ENCODE peak calls at places on chromosome 10, in six cellular contexts. P is K562, O is SK-N-SH, F is GM12878, I is H1, X is HepG2. Z is an unnamed sample. For H3K4me1, the result is how much of the 10 kb centered on the place peaks cover.

GRCh38 chr10:96271017-96271815 is at the start of gene BLNK:
- DNase-seq in I (no peak), F (peak), O (no peak), X (no peak), P (no peak), Z (no peak)

GRCh38 chr10:114100848-114101741 is 57.4 kb downstream of the ADRB1 start:
- DNase-seq in F (no peak), P (no peak), O (peak), I (peak), X (no peak), Z (no peak)

GRCh38 chr10:117860823-117861222 is 185.9 kb downstream of the RAB11FIP2 start:
- DNase-seq in X (peak), O (peak), F (no peak), P (peak), I (no peak), Z (peak)

GRCh38 chr10:95273393-95274312 is 17.1 kb downstream of the PDLIM1 start:
- DNase-seq in P (no peak), X (peak), I (peak), F (no peak), O (no peak), Z (no peak)

GRCh38 chr10:102230861-102231356 is 4.8 kb downstream of the ELOVL3 start:
- DNase-seq in P (peak), F (no peak), I (peak), O (peak), X (no peak), Z (peak)

GRCh38 chr10:80504897-80505465 is 32.7 kb upstream of the SH2D4B start:
- DNase-seq in X (no peak), O (no peak), I (no peak), P (no peak), F (no peak), Z (no peak)

GRCh38 chr10:133511408-133511807 is 15.8 kb upstream of the CYP2E1 start:
- DNase-seq in X (no peak), F (no peak), O (no peak), I (no peak), P (no peak), Z (no peak)

GRCh38 chr10:132643709-132644543 is 106.3 kb downstream of the INPP5A start:
- DNase-seq in O (peak), I (no peak), F (no peak), X (no peak), P (no peak), Z (no peak)

GRCh38 chr10:104868231-104868630 is 227.1 kb downstream of the SORCS3 start:
- DNase-seq in X (no peak), I (no peak), O (no peak), F (no peak), P (no peak), Z (no peak)

GRCh38 chr10:100438674-100439315 is 24.0 kb upstream of the WNT8B start:
- DNase-seq in F (no peak), O (no peak), I (no peak), X (no peak), P (no peak), Z (no peak)

GRCh38 chr10:97640868-97641811 is 669 bp downstream of the PI4K2A start:
- DNase-seq in X (no peak), P (peak), I (peak), O (peak), F (no peak), Z (no peak)

GRCh38 chr10:68171539-68172080 is 60.3 kb downstream of the ATOH7 start:
- DNase-seq in P (no peak), I (no peak), X (no peak), F (no peak), O (no peak), Z (no peak)

GRCh38 chr10:69014171-69014570 is 25.6 kb downstream of the KIFBP start:
- DNase-seq in I (no peak), P (no peak), O (no peak), X (no peak), F (no peak), Z (no peak)

GRCh38 chr10:131477457-131478205 is 166.1 kb upstream of the TCERG1L start:
- DNase-seq in O (no peak), X (peak), F (no peak), I (no peak), P (no peak), Z (no peak)

GRCh38 chr10:99659868-99660366 is 608 bp downstream of the ENTPD7 start:
- DNase-seq in X (no peak), I (no peak), F (no peak), O (peak), P (no peak), Z (no peak)

GRCh38 chr10:13969792-13970140 is 361.0 kb downstream of the FRMD4A start:
- DNase-seq in O (no peak), I (no peak), F (peak), P (no peak), X (no peak), Z (no peak)

GRCh38 chr10:12432402-12433189 is 83.2 kb downstream of the CAMK1D start:
- DNase-seq in I (no peak), X (no peak), O (no peak), F (no peak), P (no peak), Z (no peak)

GRCh38 chr10:78772083-78772482 is 296.7 kb upstream of the ZMIZ1 start:
- DNase-seq in X (no peak), O (no peak), P (no peak), F (no peak), I (no peak), Z (no peak)

GRCh38 chr10:130416334-130416950 is 280.3 kb downstream of the GLRX3 start:
- DNase-seq in X (no peak), F (no peak), I (no peak), O (no peak), P (no peak), Z (no peak)

GRCh38 chr10:132258423-132258822 is 49.3 kb downstream of the STK32C start:
- DNase-seq in I (no peak), O (no peak), X (no peak), F (no peak), P (no peak), Z (no peak)

GRCh38 chr10:110916554-110917346 is 2.2 kb downstream of the BBIP1 start:
- DNase-seq in P (no peak), O (no peak), F (no peak), I (no peak), X (no peak), Z (no peak)

GRCh38 chr10:133128126-133129081 is 31.6 kb upstream of the KNDC1 start:
- DNase-seq in X (no peak), F (no peak), I (peak), O (no peak), P (no peak), Z (no peak)

GRCh38 chr10:3763852-3764625 is 21.0 kb downstream of the KLF6 start:
- DNase-seq in F (no peak), P (no peak), O (no peak), X (no peak), I (no peak), Z (no peak)

GRCh38 chr10:95201736-95202135 is 7.7 kb downstream of the ACSM6 start:
- DNase-seq in P (no peak), I (no peak), X (peak), O (no peak), F (no peak), Z (peak)

GRCh38 chr10:114925675-114926204 is 12.3 kb upstream of the TRUB1 start:
- DNase-seq in P (no peak), X (no peak), I (no peak), O (no peak), F (no peak), Z (no peak)

GRCh38 chr10:111077715-111078504 is 1.1 kb downstream of the ADRA2A start:
- DNase-seq in P (no peak), I (peak), O (peak), X (no peak), F (no peak), Z (no peak)

GRCh38 chr10:60611291-60611747 is 167.0 kb upstream of the CDK1 start:
- DNase-seq in P (peak), F (no peak), I (no peak), O (no peak), X (peak), Z (peak)

GRCh38 chr10:93742633-93743349 is 14.9 kb upstream of the LGI1 start:
- DNase-seq in P (no peak), X (no peak), F (peak), O (no peak), I (no peak), Z (no peak)

GRCh38 chr10:132133005-132133404 is 53.7 kb upstream of the DPYSL4 start:
- DNase-seq in O (peak), F (no peak), I (no peak), X (no peak), P (no peak), Z (no peak)

GRCh38 chr10:62250594-62251198 is 17.9 kb downstream of the RTKN2 start:
- DNase-seq in F (no peak), P (no peak), X (peak), O (no peak), I (no peak), Z (peak)

GRCh38 chr10:60817135-60817805 is 39.0 kb downstream of the CDK1 start:
- DNase-seq in O (no peak), X (no peak), I (no peak), F (no peak), P (no peak), Z (no peak)

GRCh38 chr10:11689945-11690736 is 52.0 kb upstream of the ECHDC3 start:
- DNase-seq in I (no peak), X (no peak), O (no peak), P (no peak), F (no peak), Z (no peak)

GRCh38 chr10:16809074-16809718 is 8.0 kb downstream of the RSU1 start:
- DNase-seq in F (no peak), I (peak), P (peak), O (peak), X (peak), Z (peak)

GRCh38 chr10:132164801-132165278 is 21.9 kb upstream of the DPYSL4 start:
- DNase-seq in I (no peak), X (peak), F (no peak), O (no peak), P (peak), Z (no peak)

GRCh38 chr10:70232155-70232858 is 922 bp downstream of the PPA1 start:
- DNase-seq in F (no peak), P (peak), O (peak), I (peak), X (peak), Z (no peak)

GRCh38 chr10:62852961-62853702 is 37.0 kb upstream of the EGR2 start:
- DNase-seq in I (no peak), P (no peak), F (peak), O (no peak), X (no peak), Z (no peak)

GRCh38 chr10:116105259-116105658 is 167.7 kb downstream of the GFRA1 start:
- DNase-seq in I (no peak), X (no peak), P (no peak), O (no peak), F (no peak), Z (no peak)

GRCh38 chr10:124000792-124001201 is 92.6 kb downstream of the CHST15 start:
- DNase-seq in P (no peak), F (no peak), X (no peak), I (no peak), O (no peak), Z (no peak)

DNA sequence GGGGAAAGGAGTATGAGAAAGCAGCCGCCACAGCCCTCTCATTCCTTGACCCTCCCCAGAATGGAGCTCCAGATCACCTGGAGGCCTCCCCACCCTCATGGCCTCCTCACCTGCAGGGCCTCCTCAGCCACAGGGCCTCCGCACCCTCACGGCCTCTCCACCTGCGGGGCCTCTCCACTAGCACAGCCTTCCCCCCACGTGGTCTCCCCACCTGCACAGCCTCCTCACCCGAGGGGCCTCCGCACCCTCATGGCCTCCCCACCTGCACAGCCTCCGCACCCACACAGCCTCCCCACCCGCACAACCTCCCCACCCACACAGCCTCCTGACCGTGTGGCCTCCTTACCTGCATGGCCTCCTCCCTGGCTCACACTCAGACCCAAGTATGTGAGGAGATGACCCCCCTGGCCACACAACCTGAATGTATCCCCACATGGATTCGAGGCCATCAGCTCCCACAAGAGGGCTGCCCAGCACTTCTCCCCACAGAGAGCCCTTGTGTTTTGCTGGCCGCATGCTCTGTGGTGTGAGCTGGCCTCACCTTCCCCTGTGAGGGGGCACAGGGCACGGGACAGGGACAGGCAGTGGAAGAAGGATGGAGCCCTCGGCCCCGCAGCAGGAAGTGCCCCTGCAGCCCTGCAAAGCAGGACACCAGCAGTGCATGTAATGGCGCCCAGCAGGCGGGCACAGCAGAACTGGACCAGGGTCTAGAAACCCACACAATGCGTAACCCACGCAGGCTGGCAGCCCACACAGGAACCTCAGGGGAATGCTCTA is 3.1 kb downstream of the DIP2C start:
- DNase-seq in O (no peak), F (no peak), I (no peak), X (no peak), P (no peak), Z (no peak)
- H3K4me1 ChIP-seq in O (under half), F (under half), I (under half), X (under half), P (under half), Z (under half)

GRCh38 chr10:74320026-74320425 is 169.0 kb downstream of the ADK start:
- DNase-seq in P (no peak), X (no peak), O (no peak), I (no peak), F (no peak), Z (no peak)

GRCh38 chr10:74322141-74322540 is 171.1 kb downstream of the ADK start:
- DNase-seq in F (no peak), X (no peak), P (no peak), O (no peak), I (no peak), Z (no peak)

GRCh38 chr10:74322565-74322964 is 171.5 kb downstream of the ADK start:
- DNase-seq in X (no peak), O (no peak), P (no peak), F (no peak), I (no peak), Z (no peak)

DNA sequence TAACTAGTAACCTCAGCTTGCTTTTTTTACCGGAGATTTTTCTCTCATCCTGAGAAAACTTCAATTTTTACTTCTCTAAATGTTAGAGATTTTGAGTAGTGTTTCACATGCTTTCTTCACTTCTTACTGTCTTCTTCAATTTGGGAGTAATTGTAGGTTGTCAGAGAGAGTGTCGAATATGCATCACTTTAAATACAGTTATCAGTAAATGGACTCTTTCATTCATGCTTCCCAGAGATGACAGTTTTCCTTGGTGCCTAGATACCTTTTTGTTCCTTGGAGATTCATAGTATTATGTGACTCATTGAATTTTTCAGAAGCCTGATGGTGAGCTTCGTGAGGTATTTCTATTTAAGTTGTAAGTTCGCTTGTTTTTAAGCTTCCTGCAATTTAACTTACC is 169.7 kb downstream of the ADK start:
- DNase-seq in X (no peak), F (no peak), P (no peak), O (no peak), I (no peak), Z (no peak)
- TF ChIP-seq JUND in X (no peak), F (no peak), P (no peak), O (no peak), I (no peak), Z (no peak)

DNA sequence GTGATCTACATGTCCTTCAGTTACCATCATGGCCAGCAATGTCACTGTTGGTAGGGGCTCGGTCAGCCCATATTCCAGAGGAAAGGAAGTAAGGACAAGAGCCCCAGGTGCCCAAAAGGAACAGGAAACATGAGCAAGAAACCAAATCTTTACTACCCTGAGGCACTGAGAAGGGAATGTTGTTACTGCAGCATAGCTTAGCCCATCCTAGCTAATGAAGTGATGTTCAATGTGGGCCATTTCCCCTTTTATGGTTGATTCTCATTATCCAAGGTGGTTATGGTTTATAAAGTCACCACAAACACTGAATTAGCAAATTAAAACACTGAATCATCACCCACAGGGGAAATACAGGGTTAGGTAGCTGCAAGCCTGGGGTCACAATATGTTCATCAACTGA is 88.4 kb upstream of the C10orf90 start:
- DNase-seq in X (no peak), F (no peak), O (no peak), P (no peak), I (no peak), Z (no peak)
- H3K4me1 ChIP-seq in X (under half), F (under half), O (under half), P (under half), I (under half), Z (under half)

GRCh38 chr10:77253037-77253436 is 384.6 kb downstream of the KCNMA1 start:
- DNase-seq in F (no peak), O (no peak), X (no peak), P (no peak), I (no peak), Z (no peak)

GRCh38 chr10:77249901-77250459 is 387.6 kb downstream of the KCNMA1 start:
- DNase-seq in P (no peak), X (no peak), O (no peak), F (no peak), I (no peak), Z (no peak)

GRCh38 chr10:77252380-77252779 is 385.2 kb downstream of the KCNMA1 start:
- DNase-seq in X (no peak), P (no peak), I (no peak), F (no peak), O (no peak), Z (no peak)

GRCh38 chr10:77253665-77254064 is 383.9 kb downstream of the KCNMA1 start:
- DNase-seq in I (no peak), X (no peak), F (no peak), P (no peak), O (no peak), Z (no peak)

DNA sequence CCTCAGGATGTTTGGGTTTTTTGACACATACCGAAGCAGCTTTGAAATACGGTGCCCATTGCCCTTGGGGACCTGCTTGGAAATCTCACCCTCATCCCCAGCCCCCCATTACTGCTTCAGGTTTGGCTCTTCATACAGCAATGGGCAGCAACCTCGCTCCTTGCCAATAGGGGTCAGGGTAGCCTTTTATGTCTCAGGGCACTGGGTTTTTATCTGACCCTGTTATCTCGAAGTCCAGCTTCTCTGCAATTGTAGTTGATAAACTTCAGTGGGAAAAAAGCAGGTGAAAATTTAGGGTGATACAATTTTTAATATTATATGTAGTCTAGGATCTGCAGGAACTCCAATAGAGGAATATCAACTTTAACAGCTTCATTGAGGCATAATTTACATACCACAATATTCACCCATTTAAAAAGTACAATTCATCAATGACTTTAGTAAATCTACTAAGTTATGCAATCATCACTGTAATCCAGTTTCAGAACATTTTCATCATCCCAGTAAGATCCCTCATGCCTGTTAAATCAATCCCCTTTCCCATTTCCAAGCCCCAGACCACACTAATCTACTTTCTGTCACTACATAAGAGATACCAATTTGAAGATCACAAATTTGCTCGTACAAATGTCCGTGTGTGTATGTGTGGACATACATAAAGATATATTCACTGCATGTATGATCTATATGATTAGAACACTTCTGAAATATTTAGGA is 386.2 kb downstream of the KCNMA1 start:
- DNase-seq in X (peak), I (no peak), P (peak), F (no peak), O (peak), Z (peak)
- TF ChIP-seq JUND in X (no peak), I (no peak), P (no peak), F (no peak), O (no peak), Z (no peak)

DNA sequence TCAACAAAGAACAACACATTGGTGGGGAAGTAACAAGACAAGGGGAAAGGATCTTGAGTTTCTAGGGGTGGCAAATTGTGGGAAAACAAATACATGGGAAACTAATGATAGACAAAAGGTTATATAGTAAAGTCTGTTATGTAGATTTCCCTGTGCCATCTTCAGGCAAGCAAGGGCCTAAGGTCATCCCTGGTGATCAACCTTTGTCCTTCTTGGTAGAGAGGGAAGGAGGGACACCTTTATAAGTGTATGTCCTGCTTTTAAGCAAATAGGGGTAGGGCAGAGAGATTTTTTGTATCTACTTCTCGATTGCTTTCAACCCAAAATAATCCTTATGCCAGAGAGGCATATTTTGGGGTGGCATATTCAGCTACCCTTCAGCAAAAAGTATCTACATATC is 11.8 kb upstream of the ACTA2 start:
- DNase-seq in P (no peak), O (no peak), F (no peak), X (no peak), I (no peak), Z (no peak)
- H3K4me1 ChIP-seq in P (under half), O (under half), F (under half), X (under half), I (under half), Z (under half)

Z was measured in HCT116.